ENCODE peak calls at places on chromosomes 1 and 21, in five cellular contexts. N is mucosa of descending colon, E is stomach, W is pancreas, X is astrocyte. Y is an unnamed sample. For H3K36me3, the result is how much of the 10 kb centered on the place peaks cover.

GRCh38 chr1:40232444-40232843 is 15.3 kb upstream of the TMCO2 start:
- DNase-seq in E (no peak), X (no peak), N (no peak), W (no peak), Y (no peak)

GRCh38 chr1:211830055-211830329 is 571 bp downstream of the LPGAT1 start:
- DNase-seq in X (no peak), W (no peak), E (no peak), N (no peak), Y (no peak)

GRCh38 chr1:108561731-108562326 is 1.9 kb downstream of the EEIG2 start:
- DNase-seq in W (peak), N (peak), X (no peak), E (peak), Y (peak)

GRCh38 chr1:203055983-203056382 is 29.7 kb downstream of the PPFIA4 start:
- DNase-seq in E (no peak), X (no peak), W (no peak), N (no peak), Y (no peak)

GRCh38 chr1:17010601-17011438 is 908 bp downstream of the ATP13A2 start:
- DNase-seq in W (peak), E (peak), X (no peak), N (peak), Y (peak)

GRCh38 chr1:115237507-115237906 is 100.5 kb downstream of the NGF start:
- DNase-seq in E (no peak), N (no peak), X (peak), W (no peak), Y (no peak)

GRCh38 chr21:14523234-14523633 is 22.9 kb downstream of the SAMSN1 start:
- DNase-seq in N (no peak), X (no peak), W (no peak), E (no peak), Y (peak)

GRCh38 chr1:26287033-26287711 is 7.3 kb downstream of the SH3BGRL3 start:
- DNase-seq in W (no peak), N (peak), E (peak), X (no peak), Y (no peak)

GRCh38 chr21:32046191-32046590 is 173.4 kb downstream of the HUNK start:
- DNase-seq in N (no peak), E (no peak), W (no peak), X (no peak), Y (no peak)

GRCh38 chr1:244041475-244042100 is 9.5 kb upstream of the ZBTB18 start:
- DNase-seq in X (no peak), W (no peak), E (no peak), N (no peak), Y (no peak)

GRCh38 chr1:220511785-220512184 is 16.2 kb upstream of the MARK1 start:
- DNase-seq in W (no peak), X (no peak), E (no peak), N (no peak), Y (no peak)

GRCh38 chr1:40840526-40841323 is 21.4 kb downstream of the CITED4 start:
- DNase-seq in E (no peak), W (no peak), X (no peak), N (no peak), Y (no peak)

GRCh38 chr1:56380556-56380955 is 198.8 kb downstream of the PLPP3 start:
- DNase-seq in W (no peak), N (no peak), E (no peak), X (no peak), Y (no peak)

GRCh38 chr1:62382581-62382980 is 54.3 kb upstream of the USP1 start:
- DNase-seq in X (no peak), E (no peak), N (no peak), W (no peak), Y (no peak)

GRCh38 chr1:16186655-16187235 is 25.7 kb downstream of the ARHGEF19 start:
- DNase-seq in X (no peak), E (no peak), N (peak), W (no peak), Y (no peak)

GRCh38 chr1:82782599-82782998 is 981.9 kb downstream of the ADGRL2 start:
- DNase-seq in X (no peak), W (no peak), E (no peak), N (no peak), Y (no peak)

GRCh38 chr1:82777240-82777639 is 976.5 kb downstream of the ADGRL2 start:
- DNase-seq in W (no peak), E (no peak), N (no peak), X (no peak), Y (no peak)

GRCh38 chr1:82775402-82776000 is 974.8 kb downstream of the ADGRL2 start:
- DNase-seq in W (peak), N (peak), X (no peak), E (no peak), Y (peak)

GRCh38 chr1:82783025-82783424 is 982.3 kb downstream of the ADGRL2 start:
- DNase-seq in E (no peak), W (no peak), X (no peak), N (no peak), Y (no peak)

GRCh38 chr1:82778612-82779011 is 977.9 kb downstream of the ADGRL2 start:
- DNase-seq in E (no peak), X (no peak), W (no peak), N (no peak), Y (peak)
- TF ChIP-seq CTCF in E (no peak), X (peak), W (no peak), N (no peak), Y (no peak)

DNA sequence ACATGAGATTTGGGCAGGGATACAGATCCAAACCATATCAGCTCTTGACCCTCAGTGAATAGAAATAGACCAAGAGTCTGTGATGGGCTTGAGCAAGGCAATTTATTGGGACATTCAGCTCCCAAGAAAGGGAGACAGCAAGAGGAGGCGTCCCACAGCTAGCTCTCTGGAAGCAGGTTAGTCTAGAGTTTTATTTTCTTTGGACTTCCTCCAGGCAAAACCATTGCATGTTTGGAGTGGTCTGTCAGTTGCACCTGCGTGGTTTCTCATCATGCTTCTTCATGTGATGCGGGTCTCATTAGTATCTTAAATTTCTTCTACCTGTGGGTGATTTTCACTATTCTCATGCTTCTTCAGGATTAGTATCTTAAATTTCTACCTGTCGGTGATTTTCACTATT is 1530.6 kb downstream of the PLA2G4A start:
- DNase-seq in E (no peak), W (no peak), X (no peak), N (no peak), Y (no peak)
- H3K4me3 ChIP-seq in E (no peak), W (no peak), X (no peak), N (no peak), Y (no peak)

GRCh38 chr1:42698081-42698813 is 16.0 kb downstream of the YBX1 start:
- DNase-seq in X (no peak), W (no peak), N (no peak), E (no peak), Y (no peak)
- H3K36me3 ChIP-seq in X (half or more), W (under half), N (under half), E (half or more), Y (half or more)

DNA sequence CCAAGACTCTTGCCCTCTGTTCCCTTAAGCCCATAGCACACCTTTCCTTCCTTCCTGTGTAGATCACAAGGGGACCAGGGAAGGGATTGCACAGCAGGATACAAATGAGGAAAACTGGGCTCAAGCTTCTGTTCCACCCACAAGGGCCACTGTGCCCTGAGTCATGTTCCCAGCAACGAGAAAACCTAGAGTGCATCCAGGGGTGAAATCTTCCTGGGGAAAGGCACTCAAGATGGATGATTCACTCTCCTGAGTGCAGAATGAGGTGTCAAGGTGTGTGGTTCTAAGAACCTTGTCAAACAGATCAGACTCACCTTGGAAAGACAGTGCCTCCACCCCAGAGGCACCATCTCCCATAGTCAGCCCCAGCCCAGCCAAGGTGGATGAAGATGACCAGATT is 40.7 kb upstream of the EYA3 start:
- DNase-seq in W (no peak), N (no peak), X (peak), E (no peak), Y (no peak)
- TF ChIP-seq CTCF in W (no peak), N (no peak), X (no peak), E (no peak), Y (no peak)

GRCh38 chr1:11670747-11671146 is 6.7 kb downstream of the FBXO6 start:
- DNase-seq in X (no peak), E (no peak), W (no peak), N (no peak), Y (no peak)
- H3K4me3 ChIP-seq in X (no peak), E (no peak), W (no peak), N (no peak), Y (no peak)

GRCh38 chr1:6336946-6337622 is 56.5 kb downstream of the ACOT7 start:
- DNase-seq in E (no peak), N (no peak), X (no peak), W (no peak), Y (no peak)
- H3K36me3 ChIP-seq in E (under half), N (under half), X (under half), W (under half), Y (under half)

GRCh38 chr1:102434421-102434820 is 437.7 kb upstream of the OLFM3 start:
- DNase-seq in E (no peak), W (no peak), X (no peak), N (no peak), Y (peak)
- TF ChIP-seq CTCF in E (no peak), W (no peak), X (peak), N (no peak), Y (no peak)

GRCh38 chr1:13893456-13893855 is 193.5 kb downstream of the PRDM2 start:
- DNase-seq in N (peak), X (no peak), E (no peak), W (no peak), Y (no peak)

GRCh38 chr1:13892141-13892670 is 192.2 kb downstream of the PRDM2 start:
- DNase-seq in N (no peak), W (no peak), X (no peak), E (no peak), Y (no peak)

GRCh38 chr1:13889495-13889894 is 189.5 kb downstream of the PRDM2 start:
- DNase-seq in N (no peak), E (no peak), X (no peak), W (no peak), Y (no peak)

GRCh38 chr1:13890766-13891165 is 190.8 kb downstream of the PRDM2 start:
- DNase-seq in X (no peak), E (no peak), W (no peak), N (no peak), Y (no peak)

GRCh38 chr1:13892671-13893325 is 192.8 kb downstream of the PRDM2 start:
- DNase-seq in X (no peak), E (no peak), N (peak), W (no peak), Y (peak)
- H3K4me3 ChIP-seq in X (no peak), E (peak), N (peak), W (no peak), Y (peak)

GRCh38 chr1:197129698-197130097 is 16.8 kb downstream of the ASPM start:
- DNase-seq in W (no peak), E (no peak), X (no peak), N (no peak), Y (no peak)

GRCh38 chr1:197127513-197127912 is 19.0 kb downstream of the ASPM start:
- DNase-seq in E (no peak), W (no peak), N (no peak), X (no peak), Y (no peak)

GRCh38 chr1:197126698-197127097 is 19.8 kb downstream of the ASPM start:
- DNase-seq in W (no peak), N (no peak), X (peak), E (no peak), Y (peak)

DNA sequence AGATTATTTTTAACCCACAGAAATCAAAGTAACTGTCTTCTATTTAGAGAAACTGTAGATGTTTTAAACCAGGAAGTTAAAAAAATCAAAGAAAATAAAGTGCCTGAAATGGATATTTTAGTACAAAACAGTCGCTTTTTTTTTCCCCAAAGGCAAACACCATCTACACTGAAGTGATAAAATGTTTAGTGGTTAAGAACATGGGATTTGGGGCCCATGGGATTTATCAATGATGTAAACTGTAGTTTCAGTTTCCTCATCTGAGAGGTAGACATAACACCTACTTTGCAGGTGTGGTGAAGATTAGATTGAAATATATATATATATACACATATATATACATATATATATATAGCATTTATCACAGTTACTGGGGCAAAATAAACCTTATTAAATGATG is 22.1 kb downstream of the ASPM start:
- DNase-seq in E (no peak), X (no peak), W (no peak), N (no peak), Y (no peak)
- H3K36me3 ChIP-seq in E (under half), X (under half), W (under half), N (under half), Y (under half)

Y was measured in cardiac muscle cell.